ENCODE peak calls at places on chromosomes 6 and 20, in nine cellular contexts. Q is T follicular helper cell; O is choroid plexus epithelial cell; M is DMS153; A is fibroblast of pulmonary artery; Y is naive B cell; C is MCF 10A; S is stimulated activated naive CD8-positive, alpha-beta T cell treated with anti-CD3 and anti-CD28 coated beads, Interleukin-15, Interleukin-2, amounts not matched to agents 100 U/mL and 50 U/mL, for 24 hours; F is posterior cingulate gyrus. U is an unnamed sample.

GRCh38 chr20:53609501-53610445 is 16.1 kb upstream of the ZNF217 start:
- DNase-seq in Q (peak; percentile 67), O (peak; percentile 56), M (peak; percentile 97), A (no peak), Y (peak; percentile 33), C (peak; percentile 26), S (peak; percentile 81), F (no peak), U (peak; percentile 35)

GRCh38 chr20:10705801-10706459 is 32.1 kb upstream of the JAG1 start:
- DNase-seq in Q (no peak), O (no peak), M (peak; percentile 75), A (no peak), Y (no peak), C (peak; percentile 93), S (no peak), F (no peak), U (no peak)

GRCh38 chr6:52162940-52163908 is 23.0 kb upstream of the IL17A start:
- DNase-seq in Q (no peak), O (peak; percentile 63), M (peak; percentile 33), A (peak; percentile 19), Y (peak; percentile 1), C (peak; percentile 59), S (no peak), F (no peak), U (peak; percentile 20)

GRCh38 chr20:4957939-4958362 is 43.4 kb downstream of the SLC23A2 start:
- DNase-seq in Q (no peak), O (peak; percentile 54), M (no peak), A (no peak), Y (no peak), C (no peak), S (no peak), F (no peak), U (no peak)

GRCh38 chr20:32227316-32227715 is 19.6 kb downstream of the POFUT1 start:
- DNase-seq in Q (no peak), O (no peak), M (no peak), A (no peak), Y (no peak), C (no peak), S (no peak), F (no peak), U (peak; percentile 49)

GRCh38 chr6:35190306-35190705 is 23.4 kb upstream of the SCUBE3 start:
- DNase-seq in Q (no peak), O (no peak), M (no peak), A (no peak), Y (no peak), C (no peak), S (no peak), F (no peak), U (no peak)

GRCh38 chr6:119037941-119038623 is 40.4 kb downstream of the FAM184A start:
- DNase-seq in Q (no peak), O (no peak), M (no peak), A (no peak), Y (no peak), C (no peak), S (no peak), F (no peak), U (no peak)

GRCh38 chr20:23637282-23638221 is at the start of gene CST3:
- DNase-seq in Q (no peak), O (peak; percentile 89), M (peak; percentile 65), A (peak; percentile 89), Y (no peak), C (peak; percentile 91), S (peak; percentile 38), F (peak; percentile 64), U (peak; percentile 91)

GRCh38 chr6:155974967-155975366 is 519.3 kb upstream of the NOX3 start:
- DNase-seq in Q (no peak), O (no peak), M (no peak), A (no peak), Y (no peak), C (no peak), S (no peak), F (no peak), U (peak; percentile 6)

GRCh38 chr6:106617302-106617701 is 12.0 kb downstream of the RTN4IP1 start:
- DNase-seq in Q (no peak), O (no peak), M (no peak), A (no peak), Y (no peak), C (no peak), S (no peak), F (no peak), U (no peak)

GRCh38 chr20:53989401-53989800 is 81.0 kb downstream of the BCAS1 start:
- DNase-seq in Q (no peak), O (no peak), M (no peak), A (no peak), Y (no peak), C (no peak), S (no peak), F (no peak), U (no peak)

GRCh38 chr6:125821825-125822281 is 31.1 kb downstream of the NCOA7 start:
- DNase-seq in Q (no peak), O (no peak), M (no peak), A (no peak), Y (no peak), C (no peak), S (no peak), F (no peak), U (peak; percentile 98)

GRCh38 chr6:130708338-130708737 is 118.9 kb upstream of the SMLR1 start:
- DNase-seq in Q (no peak), O (peak; percentile 52), M (peak; percentile 35), A (no peak), Y (no peak), C (no peak), S (no peak), F (no peak), U (no peak)

GRCh38 chr6:133809406-133809805 is 79.5 kb upstream of the TCF21 start:
- DNase-seq in Q (no peak), O (peak; percentile 28), M (no peak), A (peak; percentile 80), Y (no peak), C (no peak), S (no peak), F (no peak), U (no peak)

GRCh38 chr6:155228549-155229166 is 35.2 kb upstream of the CLDN20 start:
- DNase-seq in Q (no peak), O (no peak), M (no peak), A (peak; percentile 77), Y (no peak), C (no peak), S (no peak), F (no peak), U (no peak)

GRCh38 chr20:10654630-10655029 is 19.2 kb downstream of the JAG1 start:
- DNase-seq in Q (no peak), O (no peak), M (no peak), A (no peak), Y (no peak), C (peak; percentile 78), S (no peak), F (no peak), U (peak; percentile 55)

GRCh38 chr6:816510-817084 is 123.7 kb upstream of the EXOC2 start:
- DNase-seq in Q (no peak), O (no peak), M (no peak), A (no peak), Y (peak; percentile 14), C (no peak), S (peak; percentile 63), F (no peak), U (no peak)

GRCh38 chr6:71556141-71556540 is 267.5 kb downstream of the OGFRL1 start:
- DNase-seq in Q (no peak), O (no peak), M (no peak), A (no peak), Y (no peak), C (no peak), S (no peak), F (no peak), U (no peak)

GRCh38 chr6:22025468-22026159 is 271.2 kb downstream of the PRL start:
- DNase-seq in Q (no peak), O (peak; percentile 80), M (peak; percentile 37), A (peak; percentile 98), Y (peak; percentile 7), C (peak; percentile 38), S (peak; percentile 5), F (no peak), U (no peak)

GRCh38 chr6:44024597-44025219 is 102.5 kb downstream of the MRPL14 start:
- DNase-seq in Q (no peak), O (no peak), M (no peak), A (no peak), Y (no peak), C (no peak), S (no peak), F (no peak), U (no peak)

GRCh38 chr6:156269751-156270369 is 507.3 kb upstream of the ARID1B start:
- DNase-seq in Q (no peak), O (no peak), M (no peak), A (no peak), Y (no peak), C (no peak), S (peak; percentile 19), F (no peak), U (no peak)

GRCh38 chr6:137218473-137218916 is 690 bp downstream of the IFNGR1 start:
- DNase-seq in Q (peak; percentile 22), O (peak; percentile 57), M (no peak), A (peak; percentile 48), Y (peak; percentile 65), C (peak; percentile 73), S (peak; percentile 45), F (no peak), U (peak; percentile 70)

GRCh38 chr6:137736048-137736846 is 130.8 kb upstream of the TNFAIP3 start:
- DNase-seq in Q (no peak), O (no peak), M (no peak), A (no peak), Y (no peak), C (no peak), S (no peak), F (no peak), U (peak; percentile 11)

GRCh38 chr6:42124223-42124836 is 18.1 kb downstream of the C6orf132 start:
- DNase-seq in Q (no peak), O (no peak), M (no peak), A (no peak), Y (no peak), C (no peak), S (no peak), F (no peak), U (no peak)

GRCh38 chr6:64715624-64716023 is 991.4 kb downstream of the EYS start:
- DNase-seq in Q (no peak), O (no peak), M (no peak), A (no peak), Y (no peak), C (no peak), S (no peak), F (no peak), U (no peak)

GRCh38 chr6:143139239-143139784 is 78.6 kb downstream of the AIG1 start:
- DNase-seq in Q (no peak), O (no peak), M (no peak), A (no peak), Y (no peak), C (no peak), S (peak; percentile 16), F (no peak), U (no peak)

GRCh38 chr20:36919715-36920333 is 31.7 kb downstream of the SAMHD1 start:
- DNase-seq in Q (peak; percentile 6), O (peak; percentile 84), M (peak; percentile 17), A (peak; percentile 78), Y (peak; percentile 44), C (peak; percentile 66), S (no peak), F (no peak), U (peak; percentile 61)

GRCh38 chr6:134607411-134607810 is 289.5 kb upstream of the SGK1 start:
- DNase-seq in Q (no peak), O (peak; percentile 39), M (no peak), A (no peak), Y (no peak), C (no peak), S (no peak), F (no peak), U (no peak)

GRCh38 chr6:158174514-158174913 is 6.4 kb downstream of the GTF2H5 start:
- DNase-seq in Q (no peak), O (peak; percentile 96), M (no peak), A (peak; percentile 95), Y (no peak), C (peak; percentile 61), S (no peak), F (no peak), U (no peak)

GRCh38 chr20:50848341-50848808 is 53.5 kb downstream of the BCAS4 start:
- DNase-seq in Q (no peak), O (peak; percentile 40), M (no peak), A (peak; percentile 51), Y (no peak), C (peak; percentile 89), S (no peak), F (no peak), U (no peak)

GRCh38 chr20:3156811-3157619 is 2.6 kb downstream of the FASTKD5 start:
- DNase-seq in Q (no peak), O (peak; percentile 8), M (no peak), A (no peak), Y (no peak), C (no peak), S (no peak), F (no peak), U (no peak)

U was measured in small intestine.